ENCODE peak calls at places on chromosomes 3 and 15, in eight cellular contexts. One of them, this sample, is unnamed.
A peak's percentile ranks its signal among the peaks of the same experiment; 100 is the strongest.

GRCh38 chr3:172056416-172056815 is 17.0 kb downstream of the FNDC3B start:
- DNase-seq in ureter: no peak
- DNase-seq in activated T-cell treated with anti-CD3 and anti-CD28 coated beads for 24 hours: no peak
- DNase-seq in stimulated activated naive CD4-positive, alpha-beta T cell treated with Interleukin-2 at 50 U/mL for 16 hours: no peak
- DNase-seq in T-cell: no peak
- DNase-seq in ACHN: no peak
- DNase-seq in NCI-H146: no peak
- DNase-seq in hepatocyte: no peak
- DNase-seq in this sample: no peak

GRCh38 chr3:159994182-159994581 is 5.5 kb downstream of the IL12A start:
- DNase-seq in hepatocyte: no peak
- DNase-seq in activated T-cell treated with anti-CD3 and anti-CD28 coated beads for 24 hours: no peak
- DNase-seq in ACHN: no peak
- DNase-seq in ureter: no peak
- DNase-seq in NCI-H146: no peak
- DNase-seq in T-cell: no peak
- DNase-seq in stimulated activated naive CD4-positive, alpha-beta T cell treated with Interleukin-2 at 50 U/mL for 16 hours: no peak
- DNase-seq in this sample: no peak

GRCh38 chr15:27481768-27482167 is 510.8 kb downstream of the GABRG3 start:
- DNase-seq in NCI-H146: no peak
- DNase-seq in ureter: no peak
- DNase-seq in stimulated activated naive CD4-positive, alpha-beta T cell treated with Interleukin-2 at 50 U/mL for 16 hours: no peak
- DNase-seq in activated T-cell treated with anti-CD3 and anti-CD28 coated beads for 24 hours: no peak
- DNase-seq in ACHN: no peak
- DNase-seq in hepatocyte: no peak
- DNase-seq in T-cell: no peak
- DNase-seq in this sample: no peak

GRCh38 chr3:184740509-184741258 is 28.8 kb upstream of the MAGEF1 start:
- DNase-seq in stimulated activated naive CD4-positive, alpha-beta T cell treated with Interleukin-2 at 50 U/mL for 16 hours: no peak
- DNase-seq in activated T-cell treated with anti-CD3 and anti-CD28 coated beads for 24 hours: no peak
- DNase-seq in hepatocyte: no peak
- DNase-seq in ureter: peak; percentile 53
- DNase-seq in T-cell: no peak
- DNase-seq in NCI-H146: no peak
- DNase-seq in ACHN: no peak
- DNase-seq in this sample: no peak

GRCh38 chr3:17456036-17456435 is 286.4 kb downstream of the TBC1D5 start:
- DNase-seq in ureter: no peak
- DNase-seq in T-cell: no peak
- DNase-seq in stimulated activated naive CD4-positive, alpha-beta T cell treated with Interleukin-2 at 50 U/mL for 16 hours: no peak
- DNase-seq in activated T-cell treated with anti-CD3 and anti-CD28 coated beads for 24 hours: no peak
- DNase-seq in NCI-H146: no peak
- DNase-seq in hepatocyte: no peak
- DNase-seq in ACHN: no peak
- DNase-seq in this sample: no peak

GRCh38 chr3:140441006-140441405 is 236.9 kb upstream of the TRIM42 start:
- DNase-seq in ureter: no peak
- DNase-seq in activated T-cell treated with anti-CD3 and anti-CD28 coated beads for 24 hours: no peak
- DNase-seq in ACHN: no peak
- DNase-seq in hepatocyte: peak; percentile 35
- DNase-seq in T-cell: no peak
- DNase-seq in stimulated activated naive CD4-positive, alpha-beta T cell treated with Interleukin-2 at 50 U/mL for 16 hours: no peak
- DNase-seq in NCI-H146: no peak
- DNase-seq in this sample: no peak

GRCh38 chr15:65829150-65829764 is 37.2 kb upstream of the DENND4A start:
- DNase-seq in ACHN: peak; percentile 39
- DNase-seq in hepatocyte: peak; percentile 58
- DNase-seq in T-cell: no peak
- DNase-seq in ureter: no peak
- DNase-seq in stimulated activated naive CD4-positive, alpha-beta T cell treated with Interleukin-2 at 50 U/mL for 16 hours: no peak
- DNase-seq in activated T-cell treated with anti-CD3 and anti-CD28 coated beads for 24 hours: no peak
- DNase-seq in NCI-H146: peak; percentile 51
- DNase-seq in this sample: no peak

GRCh38 chr3:102124301-102125158 is 275.2 kb downstream of the NFKBIZ start:
- DNase-seq in activated T-cell treated with anti-CD3 and anti-CD28 coated beads for 24 hours: no peak
- DNase-seq in ACHN: no peak
- DNase-seq in NCI-H146: no peak
- DNase-seq in T-cell: no peak
- DNase-seq in stimulated activated naive CD4-positive, alpha-beta T cell treated with Interleukin-2 at 50 U/mL for 16 hours: no peak
- DNase-seq in ureter: no peak
- DNase-seq in hepatocyte: no peak
- DNase-seq in this sample: no peak

GRCh38 chr3:71582612-71583568 is 638 bp downstream of the FOXP1 start:
- DNase-seq in hepatocyte: peak; percentile 84
- DNase-seq in ACHN: peak; percentile 58
- DNase-seq in activated T-cell treated with anti-CD3 and anti-CD28 coated beads for 24 hours: peak; percentile 63
- DNase-seq in ureter: peak; percentile 76
- DNase-seq in stimulated activated naive CD4-positive, alpha-beta T cell treated with Interleukin-2 at 50 U/mL for 16 hours: peak; percentile 70
- DNase-seq in T-cell: peak; percentile 56
- DNase-seq in NCI-H146: peak; percentile 84
- DNase-seq in this sample: peak; percentile 80

GRCh38 chr3:195416795-195417194 is 26.0 kb downstream of the ACAP2 start:
- DNase-seq in ureter: no peak
- DNase-seq in ACHN: no peak
- DNase-seq in activated T-cell treated with anti-CD3 and anti-CD28 coated beads for 24 hours: no peak
- DNase-seq in T-cell: no peak
- DNase-seq in NCI-H146: no peak
- DNase-seq in hepatocyte: no peak
- DNase-seq in stimulated activated naive CD4-positive, alpha-beta T cell treated with Interleukin-2 at 50 U/mL for 16 hours: no peak
- DNase-seq in this sample: no peak

This sample was measured in neuronal stem cell.